ENCODE peak calls at places on chromosomes 5 and 9, in seven cellular contexts. Q is HepG2, C is SK-N-SH, P is GM12891, Z is H1, Y is K562, B is GM12878. I is an unnamed sample.

GRCh38 chr5:145924849-145925248 is 11.5 kb upstream of the SH3RF2 start:
- DNase-seq in Q (no peak), C (no peak), P (no peak), Z (no peak), Y (no peak), B (no peak), I (no peak)

GRCh38 chr5:167899490-167899889 is 392.0 kb upstream of the WWC1 start:
- DNase-seq in Q (no peak), C (no peak), P (no peak), Z (no peak), Y (no peak), B (no peak), I (no peak)

GRCh38 chr5:73392775-73393174 is 55.8 kb downstream of the FOXD1 start:
- DNase-seq in Q (peak; percentile 42), C (no peak), P (no peak), Z (no peak), Y (no peak), B (no peak), I (no peak)

GRCh38 chr9:131203438-131204219 is 72.7 kb downstream of the FAM78A start:
- DNase-seq in Q (peak; percentile 3), C (no peak), P (no peak), Z (no peak), Y (peak; percentile 83), B (no peak), I (no peak)

GRCh38 chr5:100584889-100585288 is 49.7 kb downstream of the FAM174A start:
- DNase-seq in Q (no peak), C (peak; percentile 1), P (no peak), Z (no peak), Y (no peak), B (no peak), I (no peak)

GRCh38 chr5:65480306-65480865 is 1.3 kb downstream of the ADAMTS6 start:
- DNase-seq in Q (peak; percentile 73), C (peak; percentile 34), P (no peak), Z (no peak), Y (peak; percentile 11), B (peak; percentile 24), I (no peak)

GRCh38 chr9:115691097-115691496 is 462.5 kb upstream of the PAPPA start:
- DNase-seq in Q (no peak), C (no peak), P (no peak), Z (no peak), Y (no peak), B (no peak), I (no peak)

GRCh38 chr9:105361873-105362272 is 86.0 kb upstream of the FSD1L start:
- DNase-seq in Q (no peak), C (no peak), P (no peak), Z (no peak), Y (no peak), B (no peak), I (no peak)

GRCh38 chr5:53397845-53398244 is 82.6 kb upstream of the FST start:
- DNase-seq in Q (no peak), C (no peak), P (no peak), Z (no peak), Y (no peak), B (no peak), I (no peak)

GRCh38 chr9:98708933-98709911 is at the start of gene GABBR2:
- DNase-seq in Q (no peak), C (peak; percentile 62), P (no peak), Z (no peak), Y (peak; percentile 62), B (no peak), I (no peak)

GRCh38 chr9:122179690-122180074 is 20.0 kb downstream of the MORN5 start:
- DNase-seq in Q (peak; percentile 59), C (no peak), P (no peak), Z (no peak), Y (no peak), B (no peak), I (no peak)

GRCh38 chr5:43041669-43042175 is 1.6 kb upstream of the ANXA2R start:
- DNase-seq in Q (peak; percentile 46), C (no peak), P (no peak), Z (no peak), Y (no peak), B (no peak), I (no peak)

GRCh38 chr5:1293416-1293996 is 1.4 kb downstream of the TERT start:
- DNase-seq in Q (no peak), C (no peak), P (no peak), Z (no peak), Y (no peak), B (no peak), I (no peak)

GRCh38 chr5:24789631-24790354 is 145.0 kb upstream of the CDH10 start:
- DNase-seq in Q (no peak), C (no peak), P (no peak), Z (no peak), Y (no peak), B (no peak), I (no peak)

GRCh38 chr9:26768196-26768595 is 124.4 kb downstream of the CAAP1 start:
- DNase-seq in Q (no peak), C (no peak), P (no peak), Z (no peak), Y (no peak), B (no peak), I (no peak)

GRCh38 chr5:98436672-98437071 is 336.8 kb upstream of the RGMB start:
- DNase-seq in Q (no peak), C (no peak), P (no peak), Z (no peak), Y (no peak), B (no peak), I (no peak)

GRCh38 chr9:104553261-104553660 is 15.7 kb upstream of the OR13C8 start:
- DNase-seq in Q (no peak), C (no peak), P (no peak), Z (no peak), Y (no peak), B (no peak), I (no peak)

DNA sequence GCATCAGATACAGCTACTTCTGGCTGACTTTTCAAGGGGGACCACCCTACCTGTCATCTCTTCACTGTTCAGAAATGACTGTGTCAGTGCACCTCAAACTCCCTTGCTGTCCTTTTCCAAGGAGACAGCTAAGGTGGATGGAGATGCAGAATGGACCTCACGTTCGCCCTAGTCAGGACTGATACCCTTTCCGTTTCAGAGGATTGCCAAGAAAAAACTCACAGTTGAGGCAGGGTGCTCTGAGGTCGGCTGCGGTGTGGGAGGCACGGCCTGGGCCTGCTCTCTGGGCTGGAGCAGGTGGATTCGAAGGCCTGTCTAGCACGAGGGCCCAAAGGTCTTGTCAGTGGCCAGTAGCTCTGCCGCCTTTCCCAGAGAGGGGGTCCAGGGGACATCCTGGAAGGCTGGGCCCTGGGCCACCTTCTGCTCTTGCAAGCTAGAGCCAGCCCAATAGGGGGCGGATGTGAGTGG is 2.2 kb upstream of the MSMP start:
- DNase-seq in Q (no peak), C (no peak), P (no peak), Z (peak; percentile 38), Y (no peak), B (no peak), I (no peak)
- TF ChIP-seq TAF1 in Q (no peak), C (no peak), P (no peak), Z (no peak), Y (no peak), B (no peak), I (no peak)

DNA sequence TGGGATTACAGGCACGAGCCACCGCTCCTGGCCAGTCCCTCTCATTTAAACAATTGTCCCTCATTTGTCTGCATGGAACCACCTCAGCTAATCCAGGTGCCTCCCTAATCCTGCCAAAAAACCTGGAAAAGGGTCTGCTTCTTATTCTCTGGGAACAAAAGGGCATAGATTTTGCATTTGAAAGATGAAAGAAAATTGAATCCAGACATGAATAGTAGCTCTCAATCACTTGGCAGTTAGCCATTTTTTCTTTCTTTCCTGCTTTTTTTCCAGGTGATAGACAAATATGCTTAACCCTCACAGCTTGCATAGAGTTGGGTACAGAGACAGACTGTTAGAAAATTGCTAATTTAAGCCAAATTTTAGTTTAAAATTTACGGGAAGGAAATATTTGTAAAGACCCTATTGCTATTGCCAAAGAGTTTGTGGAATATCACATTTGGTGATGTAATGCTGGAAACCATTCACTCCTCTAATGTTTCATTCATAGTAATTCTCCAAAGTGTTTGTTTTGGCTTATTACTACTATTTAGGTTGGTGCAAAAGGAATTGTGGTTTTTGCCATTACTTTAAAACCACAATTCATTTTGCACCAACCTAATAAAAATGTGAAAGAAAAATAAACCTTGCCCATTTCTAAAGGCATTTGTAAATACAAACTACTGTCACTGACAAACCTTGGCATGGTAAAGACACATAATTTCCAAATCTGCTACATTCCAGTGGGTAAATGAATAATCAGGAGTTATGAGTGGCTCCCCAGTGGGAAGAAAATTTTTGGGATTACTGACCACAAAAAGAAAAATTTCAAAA is 80.5 kb upstream of the JAK2 start:
- DNase-seq in Q (no peak), C (no peak), P (no peak), Z (no peak), Y (no peak), B (no peak), I (no peak)
- TF ChIP-seq TAF1 in Q (no peak), C (no peak), P (no peak), Z (no peak), Y (no peak), B (no peak), I (no peak)

GRCh38 chr9:112002847-112003457 is 106.3 kb downstream of the UGCG start:
- DNase-seq in Q (no peak), C (no peak), P (no peak), Z (no peak), Y (no peak), B (no peak), I (no peak)
- TF ChIP-seq TAF1 in Q (no peak), C (no peak), P (no peak), Z (no peak), Y (no peak), B (no peak), I (no peak)

DNA sequence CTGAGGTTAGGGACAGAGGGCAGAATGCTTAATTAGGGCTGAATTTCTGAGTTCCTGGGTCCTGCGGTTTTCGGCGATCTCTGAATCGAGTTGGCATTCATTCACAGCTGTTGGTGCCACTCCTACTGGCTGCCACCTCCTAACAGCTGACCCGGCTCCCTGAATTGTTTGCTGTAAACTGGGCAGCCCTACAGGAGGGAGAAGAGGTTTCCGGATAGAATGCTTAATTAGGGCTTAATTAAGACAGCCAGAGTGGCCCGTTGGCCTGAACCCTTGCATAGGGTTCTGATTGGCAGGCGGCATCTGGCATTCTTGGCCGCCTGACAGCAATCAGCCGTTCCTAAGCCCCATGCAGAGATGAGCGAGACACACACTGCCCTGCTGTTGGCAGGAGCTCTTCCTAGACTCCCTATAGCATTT is 25.7 kb downstream of the FRMPD1 start:
- DNase-seq in Q (no peak), C (peak; percentile 69), P (no peak), Z (no peak), Y (no peak), B (no peak), I (no peak)
- TF ChIP-seq TAF1 in Q (no peak), C (no peak), P (no peak), Z (no peak), Y (no peak), B (no peak), I (no peak)